ENCODE peak calls at places on chromosomes 16 and 17, in six cellular contexts. Z, T, M, F, Q and Y are unnamed samples.

GRCh38 chr17:51601622-51602261 is 341.4 kb downstream of the UTP18 start:
- DNase-seq in T (no peak), M (no peak), F (no peak), Q (no peak), Z (no peak), Y (no peak)

GRCh38 chr16:54467398-54467797 is 180.8 kb upstream of the IRX3 start:
- DNase-seq in F (no peak), T (no peak), M (no peak), Z (no peak), Q (no peak), Y (no peak)

GRCh38 chr16:85261205-85261604 is 148.9 kb upstream of the CIBAR2 start:
- DNase-seq in Z (no peak), T (no peak), M (peak), F (no peak), Q (no peak), Y (no peak)

GRCh38 chr17:17401271-17401781 is 75.5 kb upstream of the MED9 start:
- DNase-seq in Z (no peak), Q (no peak), M (peak), F (no peak), T (no peak), Y (no peak)

GRCh38 chr17:17819561-17819995 is 17.2 kb downstream of the SREBF1 start:
- DNase-seq in Z (peak), T (no peak), Q (peak), M (no peak), F (peak), Y (no peak)

GRCh38 chr17:78365561-78366108 is 5.8 kb upstream of the SOCS3 start:
- DNase-seq in Z (no peak), M (no peak), T (no peak), Q (no peak), F (no peak), Y (no peak)

GRCh38 chr16:87347932-87348615 is 30.9 kb upstream of the C16orf95 start:
- DNase-seq in Q (no peak), T (no peak), F (no peak), M (no peak), Z (no peak), Y (no peak)

GRCh38 chr16:79918916-79919315 is 318.4 kb upstream of the MAF start:
- DNase-seq in M (no peak), T (no peak), Q (no peak), F (no peak), Z (no peak), Y (no peak)

GRCh38 chr16:20898938-20899502 is 1.1 kb downstream of the DCUN1D3 start:
- DNase-seq in M (no peak), Z (no peak), Q (no peak), T (no peak), F (no peak), Y (no peak)

GRCh38 chr17:41760878-41761277 is 25.6 kb downstream of the JUP start:
- DNase-seq in F (no peak), Q (no peak), M (no peak), T (no peak), Z (no peak), Y (no peak)

GRCh38 chr17:45144199-45145034 is 3.9 kb upstream of the HEXIM1 start:
- DNase-seq in Q (peak), F (no peak), M (no peak), Z (no peak), T (no peak), Y (peak)

GRCh38 chr16:85432606-85433005 is 180.5 kb upstream of the GSE1 start:
- DNase-seq in Z (no peak), Q (no peak), M (no peak), T (no peak), F (no peak), Y (peak)

GRCh38 chr17:79810138-79811027 is 13.5 kb upstream of the CBX8 start:
- DNase-seq in Q (peak), Z (peak), F (no peak), T (no peak), M (peak), Y (no peak)

GRCh38 chr16:55437627-55438026 is 41.4 kb upstream of the MMP2 start:
- DNase-seq in F (no peak), Z (no peak), Q (peak), T (no peak), M (no peak), Y (no peak)

GRCh38 chr16:53121666-53122065 is 66.9 kb downstream of the CHD9 start:
- DNase-seq in Z (no peak), Q (no peak), M (no peak), F (no peak), T (no peak), Y (no peak)

GRCh38 chr17:2828396-2829038 is 32.3 kb downstream of the RAP1GAP2 start:
- DNase-seq in Z (peak), M (peak), Q (peak), T (no peak), F (peak), Y (no peak)

GRCh38 chr17:45170976-45171337 is 9.3 kb downstream of the HEXIM2 start:
- DNase-seq in Z (no peak), Q (no peak), M (no peak), F (no peak), T (peak), Y (no peak)

GRCh38 chr16:12027091-12027490 is 50.6 kb downstream of the SNX29 start:
- DNase-seq in F (no peak), Q (no peak), Z (peak), M (peak), T (no peak), Y (no peak)

GRCh38 chr17:44916781-44917241 is 1.5 kb upstream of the GFAP start:
- DNase-seq in F (no peak), Z (no peak), M (no peak), Q (no peak), T (no peak), Y (peak)

GRCh38 chr16:57023541-57024249 is 34.3 kb downstream of the NLRC5 start:
- DNase-seq in Q (no peak), M (no peak), F (no peak), T (no peak), Z (peak), Y (no peak)

GRCh38 chr16:54175552-54176375 is 110.8 kb downstream of the IRX3 start:
- DNase-seq in T (no peak), Z (no peak), Q (no peak), M (no peak), F (no peak), Y (no peak)

GRCh38 chr16:10514369-10515055 is 65.9 kb downstream of the EMP2 start:
- DNase-seq in Z (no peak), M (peak), T (peak), Q (peak), F (no peak), Y (no peak)

GRCh38 chr16:80968386-80969113 is 38.1 kb downstream of the CMC2 start:
- DNase-seq in Q (no peak), Z (no peak), M (no peak), F (no peak), T (no peak), Y (no peak)

GRCh38 chr17:7045492-7046126 is 1.7 kb upstream of the SLC16A11 start:
- DNase-seq in F (no peak), Z (peak), Q (peak), M (peak), T (no peak), Y (no peak)

GRCh38 chr16:30064746-30065111 is 831 bp upstream of the ALDOA start:
- DNase-seq in M (no peak), F (no peak), Q (no peak), Z (no peak), T (no peak), Y (no peak)

GRCh38 chr16:30065112-30065942 is at the start of gene ALDOA:
- DNase-seq in M (peak), T (peak), Z (peak), F (peak), Q (peak), Y (peak)

GRCh38 chr16:30065943-30066881 is 652 bp downstream of the ALDOA start:
- DNase-seq in M (peak), Z (no peak), F (no peak), T (no peak), Q (no peak), Y (no peak)

GRCh38 chr16:30063278-30063892 is 2.2 kb upstream of the ALDOA start:
- DNase-seq in M (no peak), F (no peak), Q (no peak), T (no peak), Z (no peak), Y (no peak)

GRCh38 chr16:30063893-30064745 is 1.4 kb upstream of the ALDOA start:
- DNase-seq in F (no peak), Z (peak), Q (peak), M (peak), T (no peak), Y (no peak)
- TF ChIP-seq CTCF in F (no peak), Z (peak), Q (peak), M (peak), T (peak), Y (peak)

DNA sequence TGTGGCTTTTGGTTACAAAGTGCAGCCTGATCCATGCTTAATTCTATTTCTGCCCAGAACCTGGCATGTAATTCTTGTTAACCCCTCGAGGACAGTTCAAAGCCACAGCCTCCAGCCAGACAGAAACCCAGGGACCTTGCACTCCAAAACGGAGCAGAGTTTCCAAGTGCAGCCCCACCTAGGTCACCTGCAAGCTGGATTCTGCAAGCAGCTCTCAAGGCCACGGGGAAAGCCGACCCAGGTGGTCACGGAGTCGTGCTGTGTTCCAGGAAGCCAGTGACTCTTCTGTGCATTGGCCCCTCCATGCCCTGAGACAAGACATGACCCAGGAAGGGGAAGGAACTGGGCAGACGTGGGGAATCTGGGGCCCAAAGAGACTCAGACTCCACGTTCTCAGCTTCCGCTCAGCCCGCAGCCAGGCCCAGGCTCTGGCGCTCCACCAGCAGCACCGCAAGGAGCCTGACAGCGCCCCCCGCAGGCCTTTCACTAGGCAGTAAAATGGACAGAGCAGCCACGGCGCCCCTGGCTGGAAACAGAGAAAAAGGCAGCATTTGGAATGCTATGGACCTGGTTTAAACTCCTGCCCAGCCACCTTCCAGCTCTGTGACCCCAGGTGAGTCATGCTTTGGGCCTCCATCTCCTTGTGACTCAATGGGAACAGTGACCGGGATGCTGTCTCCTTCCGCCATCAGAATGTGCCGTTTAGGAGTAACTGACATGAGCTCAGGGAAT is 27.3 kb upstream of the GSG1L start:
- DNase-seq in T (no peak), Z (no peak), Q (no peak), M (no peak), F (no peak), Y (peak)
- TF ChIP-seq CTCF in T (no peak), Z (no peak), Q (no peak), M (peak), F (peak), Y (peak)

DNA sequence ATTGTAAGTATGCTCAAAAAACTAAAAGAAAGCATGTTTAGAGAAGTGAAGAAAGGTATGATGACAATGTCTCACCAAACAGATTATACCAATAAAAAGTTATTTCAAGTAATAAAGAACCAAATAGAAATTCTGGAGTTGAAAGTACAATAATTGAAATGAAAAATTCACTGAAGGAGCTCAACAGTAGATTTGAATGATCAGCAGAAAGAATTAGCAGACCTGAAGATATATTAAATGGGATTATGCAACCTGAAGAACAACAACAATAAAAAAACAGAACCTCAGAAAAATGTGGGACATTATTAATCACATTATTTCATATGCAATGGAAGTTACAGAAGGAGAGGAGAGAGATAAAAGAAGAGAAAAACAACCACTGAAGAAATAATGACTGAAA is 57.6 kb downstream of the ABCA8 start:
- DNase-seq in T (no peak), Q (no peak), Z (no peak), F (no peak), M (no peak), Y (no peak)
- TF ChIP-seq CTCF in T (no peak), Q (no peak), Z (no peak), F (no peak), M (no peak), Y (no peak)

GRCh38 chr16:2785101-2785991 is 2.0 kb downstream of the PRSS33 start:
- DNase-seq in T (peak), M (no peak), F (no peak), Q (no peak), Z (peak), Y (peak)
- TF ChIP-seq CTCF in T (no peak), M (peak), F (peak), Q (peak), Z (peak), Y (peak)